ENCODE peak calls at places on chromosome 4, in eight cellular contexts. C is cardiac fibroblast; E is HFF-Myc; H is tibial artery; X is lower lobe of right lung; Y is NB4; Q is SK-N-SH; U is CD8-positive, alpha-beta T cell. W is an unnamed sample.

GRCh38 chr4:141759796-141760425 is 123.5 kb downstream of the IL15 start:
- DNase-seq in Y (no peak), H (no peak), Q (no peak), C (peak), X (no peak), E (no peak), U (no peak), W (peak)

GRCh38 chr4:183398298-183399129 is 45.9 kb upstream of the CDKN2AIP start:
- DNase-seq in Q (peak), H (peak), U (peak), X (peak), E (no peak), C (peak), Y (peak), W (peak)

GRCh38 chr4:184250795-184251679 is 33.4 kb upstream of the ENPP6 start:
- DNase-seq in E (peak), Q (peak), U (peak), H (no peak), Y (peak), C (peak), X (no peak), W (peak)

GRCh38 chr4:186887211-186887785 is 163.6 kb upstream of the FAT1 start:
- DNase-seq in E (no peak), X (no peak), U (no peak), C (no peak), Q (no peak), Y (no peak), H (no peak), W (no peak)

GRCh38 chr4:14749910-14750309 is 252.4 kb upstream of the CPEB2 start:
- DNase-seq in E (no peak), U (no peak), Q (peak), H (no peak), X (peak), Y (peak), C (peak), W (peak)

GRCh38 chr4:108313546-108314339 is 145.0 kb upstream of the LEF1 start:
- DNase-seq in U (no peak), X (no peak), E (no peak), Y (no peak), Q (no peak), C (no peak), H (no peak), W (no peak)

GRCh38 chr4:124018383-124019317 is 622.1 kb downstream of the SPRY1 start:
- DNase-seq in E (peak), Y (peak), Q (peak), C (peak), U (no peak), X (no peak), H (peak), W (peak)

GRCh38 chr4:7831330-7831729 is 108.3 kb downstream of the AFAP1 start:
- DNase-seq in E (peak), X (no peak), C (peak), H (no peak), Q (no peak), U (no peak), Y (no peak), W (peak)

GRCh38 chr4:94548571-94548970 is 96.8 kb downstream of the PDLIM5 start:
- DNase-seq in E (no peak), C (peak), X (no peak), U (no peak), H (no peak), Y (peak), Q (no peak), W (peak)

GRCh38 chr4:163544407-163545038 is 50.0 kb downstream of the TMA16 start:
- DNase-seq in C (peak), Y (peak), Q (peak), X (peak), H (peak), U (peak), E (no peak), W (peak)

GRCh38 chr4:99815597-99816011 is 1.0 kb upstream of the DAPP1 start:
- DNase-seq in Y (no peak), U (no peak), E (no peak), Q (no peak), C (peak), X (peak), H (no peak), W (no peak)

GRCh38 chr4:151694819-151695730 is 65.7 kb downstream of the GATB start:
- DNase-seq in Q (no peak), E (no peak), H (no peak), X (no peak), C (no peak), U (no peak), Y (peak), W (no peak)

GRCh38 chr4:33722800-33723511 is 2521.4 kb downstream of the ARAP2 start:
- DNase-seq in X (no peak), C (peak), Y (no peak), H (no peak), U (no peak), Q (peak), E (no peak), W (no peak)

GRCh38 chr4:14783011-14783877 is 219.0 kb upstream of the CPEB2 start:
- DNase-seq in Q (no peak), X (no peak), E (no peak), Y (no peak), H (no peak), C (peak), U (no peak), W (peak)

GRCh38 chr4:16029329-16029728 is 54.5 kb downstream of the PROM1 start:
- DNase-seq in E (peak), H (no peak), Y (no peak), Q (no peak), U (no peak), X (no peak), C (peak), W (peak)

GRCh38 chr4:67036791-67037190 is 508.5 kb downstream of the CENPC start:
- DNase-seq in U (no peak), Q (no peak), X (no peak), H (no peak), C (no peak), Y (no peak), E (no peak), W (no peak)
- H3K4me3 ChIP-seq in U (no peak), Q (no peak), X (no peak), H (no peak), C (no peak), Y (no peak), E (no peak), W (no peak)

DNA sequence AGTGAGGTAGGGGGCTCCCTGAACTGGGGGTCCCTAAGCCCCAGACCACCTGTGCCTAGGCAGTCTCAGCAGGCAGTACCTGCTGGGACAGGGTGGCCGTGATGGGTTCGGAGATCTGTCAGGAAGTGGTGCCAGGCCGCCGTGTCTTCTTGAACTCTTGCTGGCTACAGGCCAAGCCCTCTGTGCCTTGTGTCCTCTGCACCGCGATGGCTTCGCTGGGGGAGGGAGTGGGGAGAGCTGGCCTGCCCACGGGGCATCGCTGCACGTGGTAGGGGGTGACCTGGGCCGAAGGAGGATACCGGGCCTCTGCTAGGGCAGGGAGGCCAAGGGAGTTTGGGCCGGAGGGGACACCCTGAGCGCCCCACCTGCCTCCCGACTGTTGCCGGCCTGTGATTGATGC is 96.7 kb upstream of the NKX1-1 start:
- DNase-seq in E (no peak), U (no peak), Y (no peak), Q (peak), H (peak), C (no peak), X (peak), W (no peak)
- TF ChIP-seq CTCF in E (no peak), U (no peak), Y (no peak), Q (no peak), H (no peak), C (no peak), X (no peak), W (no peak)

DNA sequence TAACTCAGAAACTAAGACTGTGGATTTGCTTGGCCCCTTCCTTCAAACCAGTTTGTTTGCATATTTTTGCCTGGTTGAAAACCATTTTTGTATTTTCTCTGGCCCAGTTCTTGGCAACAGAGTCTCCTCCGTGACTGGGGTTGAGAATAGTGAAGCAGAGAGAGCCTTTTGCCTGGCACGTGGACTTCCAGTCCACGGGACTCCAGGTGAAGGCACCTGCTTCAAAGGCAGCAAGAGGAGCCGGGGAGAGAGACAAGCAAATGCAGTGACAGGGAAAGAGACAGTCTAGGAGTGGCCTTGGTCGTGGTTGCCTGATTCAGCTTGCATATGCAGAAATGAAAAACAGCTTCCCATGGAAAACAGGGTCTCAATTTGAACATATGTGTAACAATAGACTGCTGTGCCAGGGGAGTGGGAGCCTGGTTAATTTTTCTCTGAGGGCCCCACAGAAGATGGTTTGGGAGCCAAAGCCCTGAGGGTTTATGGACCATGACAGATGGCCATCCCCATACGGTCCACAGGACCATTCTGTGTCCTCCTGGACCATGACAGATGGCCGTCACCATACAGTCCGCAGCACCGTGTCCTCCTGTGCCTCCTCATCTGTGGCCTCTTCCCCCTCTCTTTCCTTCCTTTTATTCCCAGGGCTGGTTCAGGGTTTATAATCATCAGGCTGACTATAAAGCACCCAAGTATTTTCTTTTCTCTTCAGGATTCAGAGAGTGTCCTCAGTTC is 272.2 kb upstream of the RASGEF1B start:
- DNase-seq in Q (no peak), Y (no peak), C (no peak), E (no peak), H (no peak), U (no peak), X (no peak), W (no peak)
- H3K4me3 ChIP-seq in Q (no peak), Y (no peak), C (no peak), E (no peak), H (no peak), U (no peak), X (no peak), W (no peak)

GRCh38 chr4:173661001-173661400 is 131.0 kb upstream of the HAND2 start:
- DNase-seq in C (no peak), Y (no peak), X (no peak), Q (no peak), U (no peak), E (no peak), H (no peak), W (no peak)
- TF ChIP-seq CTCF in C (no peak), Y (no peak), X (no peak), Q (no peak), U (no peak), E (no peak), H (no peak), W (no peak)

DNA sequence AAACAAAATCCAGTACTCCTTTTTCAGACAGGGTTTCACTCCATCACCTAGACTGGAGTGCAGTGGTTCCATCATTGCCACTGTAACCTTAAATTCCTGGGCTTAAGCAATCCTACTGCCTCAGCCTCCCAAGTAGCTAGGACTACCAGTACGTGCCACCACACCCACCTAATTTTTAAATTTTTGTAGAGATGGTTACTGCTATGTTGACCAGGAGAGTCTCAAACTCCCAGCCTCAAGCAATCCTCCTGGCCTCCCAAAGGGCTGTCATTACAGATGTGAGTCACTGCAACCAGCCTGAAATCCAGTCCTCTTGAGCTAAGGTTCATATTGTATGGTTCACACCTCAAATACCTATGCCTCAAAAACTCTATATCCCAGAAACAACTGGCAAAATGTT is 22.4 kb downstream of the ANKRD17 start:
- DNase-seq in Q (no peak), E (no peak), C (no peak), X (no peak), U (no peak), Y (no peak), H (no peak), W (no peak)
- H3K4me3 ChIP-seq in Q (no peak), E (no peak), C (no peak), X (no peak), U (no peak), Y (no peak), H (no peak), W (no peak)

GRCh38 chr4:159386620-159387019 is 283.7 kb downstream of the RAPGEF2 start:
- DNase-seq in Y (no peak), Q (no peak), C (no peak), X (no peak), E (no peak), H (no peak), U (no peak), W (no peak)

GRCh38 chr4:159382875-159383568 is 280.1 kb downstream of the RAPGEF2 start:
- DNase-seq in U (no peak), H (no peak), Q (no peak), X (no peak), E (no peak), Y (no peak), C (no peak), W (no peak)

GRCh38 chr4:159384017-159384416 is 281.1 kb downstream of the RAPGEF2 start:
- DNase-seq in C (no peak), E (no peak), U (no peak), H (no peak), X (no peak), Y (no peak), Q (no peak), W (no peak)

GRCh38 chr4:159383569-159383934 is 280.7 kb downstream of the RAPGEF2 start:
- DNase-seq in Y (no peak), Q (no peak), X (no peak), E (no peak), U (no peak), C (no peak), H (no peak), W (no peak)

DNA sequence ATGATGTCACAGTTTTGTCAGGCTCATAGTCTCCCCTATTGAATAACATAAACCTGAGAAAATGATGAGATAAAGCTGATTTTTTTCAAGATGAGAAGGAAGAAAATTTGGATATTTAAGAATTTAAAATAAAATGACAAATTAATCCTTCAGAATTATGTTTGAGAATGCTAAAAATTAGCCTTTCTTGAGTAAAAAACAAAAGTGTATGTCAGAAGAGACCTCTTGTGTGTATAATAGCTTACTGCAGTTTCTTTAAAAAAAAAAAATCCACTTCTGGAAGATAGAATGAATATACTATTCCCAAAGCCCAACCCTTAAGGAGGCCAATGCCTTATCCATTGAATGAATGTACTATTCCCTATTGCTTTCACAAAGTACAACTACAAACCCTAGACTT is 281.7 kb downstream of the RAPGEF2 start:
- DNase-seq in Y (no peak), C (peak), U (no peak), E (no peak), H (no peak), X (no peak), Q (no peak), W (peak)
- TF ChIP-seq CTCF in Y (no peak), C (no peak), U (no peak), E (no peak), H (peak), X (no peak), Q (peak), W (peak)